ENCODE peak calls at places on chromosomes 5 and 9, in eight cellular contexts. One of them, this sample, is unnamed.

GRCh38 chr9:113817171-113817570 is 58.9 kb upstream of the ZNF618 start:
- DNase-seq in nephron progenitor cell: no peak
- DNase-seq in activated CD4-positive, alpha-beta T cell treated with anti-CD3 and anti-CD28 coated beads for 24 hours: no peak
- DNase-seq in GM04504: no peak
- DNase-seq in MM.1S: no peak
- DNase-seq in globus pallidus: no peak
- DNase-seq in HS-5: no peak
- DNase-seq in stimulated activated CD4-positive, alpha-beta T cell treated with anti-CD3 and anti-CD28 coated beads, Interleukin-1b, Interleukin-23, amount 100 ng/mL, for 1 hour: no peak
- DNase-seq in this sample: no peak

GRCh38 chr5:142141463-142141862 is 32.9 kb downstream of the NDFIP1 start:
- DNase-seq in nephron progenitor cell: no peak
- DNase-seq in activated CD4-positive, alpha-beta T cell treated with anti-CD3 and anti-CD28 coated beads for 24 hours: no peak
- DNase-seq in GM04504: no peak
- DNase-seq in MM.1S: no peak
- DNase-seq in globus pallidus: no peak
- DNase-seq in HS-5: no peak
- DNase-seq in stimulated activated CD4-positive, alpha-beta T cell treated with anti-CD3 and anti-CD28 coated beads, Interleukin-1b, Interleukin-23, amount 100 ng/mL, for 1 hour: no peak
- DNase-seq in this sample: no peak

GRCh38 chr5:159874308-159874707 is 42.0 kb upstream of the ADRA1B start:
- DNase-seq in nephron progenitor cell: no peak
- DNase-seq in activated CD4-positive, alpha-beta T cell treated with anti-CD3 and anti-CD28 coated beads for 24 hours: no peak
- DNase-seq in GM04504: no peak
- DNase-seq in MM.1S: no peak
- DNase-seq in globus pallidus: no peak
- DNase-seq in HS-5: no peak
- DNase-seq in stimulated activated CD4-positive, alpha-beta T cell treated with anti-CD3 and anti-CD28 coated beads, Interleukin-1b, Interleukin-23, amount 100 ng/mL, for 1 hour: no peak
- DNase-seq in this sample: no peak

GRCh38 chr5:54440456-54440893 is 15.0 kb upstream of the HSPB3 start:
- DNase-seq in nephron progenitor cell: no peak
- DNase-seq in activated CD4-positive, alpha-beta T cell treated with anti-CD3 and anti-CD28 coated beads for 24 hours: no peak
- DNase-seq in GM04504: no peak
- DNase-seq in MM.1S: peak
- DNase-seq in globus pallidus: peak
- DNase-seq in HS-5: no peak
- DNase-seq in stimulated activated CD4-positive, alpha-beta T cell treated with anti-CD3 and anti-CD28 coated beads, Interleukin-1b, Interleukin-23, amount 100 ng/mL, for 1 hour: no peak
- DNase-seq in this sample: no peak

GRCh38 chr9:15491950-15492349 is 18.8 kb downstream of the PSIP1 start:
- DNase-seq in nephron progenitor cell: no peak
- DNase-seq in activated CD4-positive, alpha-beta T cell treated with anti-CD3 and anti-CD28 coated beads for 24 hours: no peak
- DNase-seq in GM04504: no peak
- DNase-seq in MM.1S: no peak
- DNase-seq in globus pallidus: no peak
- DNase-seq in HS-5: no peak
- DNase-seq in stimulated activated CD4-positive, alpha-beta T cell treated with anti-CD3 and anti-CD28 coated beads, Interleukin-1b, Interleukin-23, amount 100 ng/mL, for 1 hour: no peak
- DNase-seq in this sample: no peak

GRCh38 chr9:437066-438015 is 222.7 kb downstream of the DOCK8 start:
- DNase-seq in nephron progenitor cell: no peak
- DNase-seq in activated CD4-positive, alpha-beta T cell treated with anti-CD3 and anti-CD28 coated beads for 24 hours: no peak
- DNase-seq in GM04504: peak
- DNase-seq in MM.1S: no peak
- DNase-seq in globus pallidus: no peak
- DNase-seq in HS-5: peak
- DNase-seq in stimulated activated CD4-positive, alpha-beta T cell treated with anti-CD3 and anti-CD28 coated beads, Interleukin-1b, Interleukin-23, amount 100 ng/mL, for 1 hour: no peak
- DNase-seq in this sample: no peak

GRCh38 chr5:151093476-151093889 is 12.6 kb upstream of the TNIP1 start:
- DNase-seq in nephron progenitor cell: no peak
- DNase-seq in activated CD4-positive, alpha-beta T cell treated with anti-CD3 and anti-CD28 coated beads for 24 hours: no peak
- DNase-seq in GM04504: peak
- DNase-seq in MM.1S: peak
- DNase-seq in globus pallidus: no peak
- DNase-seq in HS-5: peak
- DNase-seq in stimulated activated CD4-positive, alpha-beta T cell treated with anti-CD3 and anti-CD28 coated beads, Interleukin-1b, Interleukin-23, amount 100 ng/mL, for 1 hour: no peak
- DNase-seq in this sample: no peak

GRCh38 chr5:71757590-71758543 is 38.8 kb downstream of the CARTPT start:
- DNase-seq in nephron progenitor cell: peak
- DNase-seq in activated CD4-positive, alpha-beta T cell treated with anti-CD3 and anti-CD28 coated beads for 24 hours: no peak
- DNase-seq in GM04504: peak
- DNase-seq in MM.1S: peak
- DNase-seq in globus pallidus: peak
- DNase-seq in HS-5: peak
- DNase-seq in stimulated activated CD4-positive, alpha-beta T cell treated with anti-CD3 and anti-CD28 coated beads, Interleukin-1b, Interleukin-23, amount 100 ng/mL, for 1 hour: no peak
- DNase-seq in this sample: peak

GRCh38 chr9:95991326-95991725 is 115.8 kb downstream of the ERCC6L2 start:
- DNase-seq in nephron progenitor cell: no peak
- DNase-seq in activated CD4-positive, alpha-beta T cell treated with anti-CD3 and anti-CD28 coated beads for 24 hours: no peak
- DNase-seq in GM04504: no peak
- DNase-seq in MM.1S: no peak
- DNase-seq in globus pallidus: peak
- DNase-seq in HS-5: no peak
- DNase-seq in stimulated activated CD4-positive, alpha-beta T cell treated with anti-CD3 and anti-CD28 coated beads, Interleukin-1b, Interleukin-23, amount 100 ng/mL, for 1 hour: no peak
- DNase-seq in this sample: no peak

GRCh38 chr9:99825158-99826046 is 3.7 kb downstream of the NR4A3 start:
- DNase-seq in nephron progenitor cell: peak
- DNase-seq in activated CD4-positive, alpha-beta T cell treated with anti-CD3 and anti-CD28 coated beads for 24 hours: no peak
- DNase-seq in GM04504: no peak
- DNase-seq in MM.1S: no peak
- DNase-seq in globus pallidus: no peak
- DNase-seq in HS-5: no peak
- DNase-seq in stimulated activated CD4-positive, alpha-beta T cell treated with anti-CD3 and anti-CD28 coated beads, Interleukin-1b, Interleukin-23, amount 100 ng/mL, for 1 hour: no peak
- DNase-seq in this sample: peak

GRCh38 chr5:74919487-74919886 is 53.3 kb upstream of the FAM169A start:
- DNase-seq in nephron progenitor cell: peak
- DNase-seq in activated CD4-positive, alpha-beta T cell treated with anti-CD3 and anti-CD28 coated beads for 24 hours: no peak
- DNase-seq in GM04504: peak
- DNase-seq in MM.1S: peak
- DNase-seq in globus pallidus: peak
- DNase-seq in HS-5: peak
- DNase-seq in stimulated activated CD4-positive, alpha-beta T cell treated with anti-CD3 and anti-CD28 coated beads, Interleukin-1b, Interleukin-23, amount 100 ng/mL, for 1 hour: no peak
- DNase-seq in this sample: peak

GRCh38 chr5:13786016-13786415 is 158.5 kb downstream of the DNAH5 start:
- DNase-seq in nephron progenitor cell: no peak
- DNase-seq in activated CD4-positive, alpha-beta T cell treated with anti-CD3 and anti-CD28 coated beads for 24 hours: no peak
- DNase-seq in GM04504: no peak
- DNase-seq in MM.1S: no peak
- DNase-seq in globus pallidus: no peak
- DNase-seq in HS-5: no peak
- DNase-seq in stimulated activated CD4-positive, alpha-beta T cell treated with anti-CD3 and anti-CD28 coated beads, Interleukin-1b, Interleukin-23, amount 100 ng/mL, for 1 hour: no peak
- DNase-seq in this sample: no peak

GRCh38 chr9:111481885-111482636 is 2.1 kb downstream of the ECPAS start:
- DNase-seq in nephron progenitor cell: peak
- DNase-seq in activated CD4-positive, alpha-beta T cell treated with anti-CD3 and anti-CD28 coated beads for 24 hours: no peak
- DNase-seq in GM04504: no peak
- DNase-seq in MM.1S: no peak
- DNase-seq in globus pallidus: no peak
- DNase-seq in HS-5: peak
- DNase-seq in stimulated activated CD4-positive, alpha-beta T cell treated with anti-CD3 and anti-CD28 coated beads, Interleukin-1b, Interleukin-23, amount 100 ng/mL, for 1 hour: no peak
- DNase-seq in this sample: no peak

GRCh38 chr9:115957571-115957970 is 196.0 kb upstream of the PAPPA start:
- DNase-seq in nephron progenitor cell: no peak
- DNase-seq in activated CD4-positive, alpha-beta T cell treated with anti-CD3 and anti-CD28 coated beads for 24 hours: no peak
- DNase-seq in GM04504: no peak
- DNase-seq in MM.1S: no peak
- DNase-seq in globus pallidus: no peak
- DNase-seq in HS-5: no peak
- DNase-seq in stimulated activated CD4-positive, alpha-beta T cell treated with anti-CD3 and anti-CD28 coated beads, Interleukin-1b, Interleukin-23, amount 100 ng/mL, for 1 hour: no peak
- DNase-seq in this sample: no peak

GRCh38 chr9:137451976-137452760 is 7.0 kb downstream of the NSMF start:
- DNase-seq in nephron progenitor cell: peak
- DNase-seq in activated CD4-positive, alpha-beta T cell treated with anti-CD3 and anti-CD28 coated beads for 24 hours: no peak
- DNase-seq in GM04504: no peak
- DNase-seq in MM.1S: no peak
- DNase-seq in globus pallidus: no peak
- DNase-seq in HS-5: no peak
- DNase-seq in stimulated activated CD4-positive, alpha-beta T cell treated with anti-CD3 and anti-CD28 coated beads, Interleukin-1b, Interleukin-23, amount 100 ng/mL, for 1 hour: no peak
- DNase-seq in this sample: no peak

GRCh38 chr9:133980864-133981588 is 11.1 kb downstream of the VAV2 start:
- DNase-seq in nephron progenitor cell: no peak
- DNase-seq in activated CD4-positive, alpha-beta T cell treated with anti-CD3 and anti-CD28 coated beads for 24 hours: no peak
- DNase-seq in GM04504: no peak
- DNase-seq in MM.1S: no peak
- DNase-seq in globus pallidus: no peak
- DNase-seq in HS-5: no peak
- DNase-seq in stimulated activated CD4-positive, alpha-beta T cell treated with anti-CD3 and anti-CD28 coated beads, Interleukin-1b, Interleukin-23, amount 100 ng/mL, for 1 hour: no peak
- DNase-seq in this sample: peak

GRCh38 chr9:127968717-127969383 is 11.9 kb downstream of the EEIG1 start:
- DNase-seq in nephron progenitor cell: no peak
- DNase-seq in activated CD4-positive, alpha-beta T cell treated with anti-CD3 and anti-CD28 coated beads for 24 hours: no peak
- DNase-seq in GM04504: peak
- DNase-seq in MM.1S: no peak
- DNase-seq in globus pallidus: peak
- DNase-seq in HS-5: peak
- DNase-seq in stimulated activated CD4-positive, alpha-beta T cell treated with anti-CD3 and anti-CD28 coated beads, Interleukin-1b, Interleukin-23, amount 100 ng/mL, for 1 hour: no peak
- DNase-seq in this sample: no peak

GRCh38 chr5:39906146-39906545 is 481.4 kb upstream of the DAB2 start:
- DNase-seq in nephron progenitor cell: no peak
- DNase-seq in activated CD4-positive, alpha-beta T cell treated with anti-CD3 and anti-CD28 coated beads for 24 hours: no peak
- DNase-seq in GM04504: no peak
- DNase-seq in MM.1S: peak
- DNase-seq in globus pallidus: no peak
- DNase-seq in HS-5: peak
- DNase-seq in stimulated activated CD4-positive, alpha-beta T cell treated with anti-CD3 and anti-CD28 coated beads, Interleukin-1b, Interleukin-23, amount 100 ng/mL, for 1 hour: no peak
- DNase-seq in this sample: no peak

GRCh38 chr9:89675403-89675771 is 70.6 kb downstream of the GADD45G start:
- DNase-seq in nephron progenitor cell: peak
- DNase-seq in activated CD4-positive, alpha-beta T cell treated with anti-CD3 and anti-CD28 coated beads for 24 hours: no peak
- DNase-seq in GM04504: no peak
- DNase-seq in MM.1S: no peak
- DNase-seq in globus pallidus: peak
- DNase-seq in HS-5: no peak
- DNase-seq in stimulated activated CD4-positive, alpha-beta T cell treated with anti-CD3 and anti-CD28 coated beads, Interleukin-1b, Interleukin-23, amount 100 ng/mL, for 1 hour: no peak
- DNase-seq in this sample: no peak

GRCh38 chr5:143717400-143717799 is 94.6 kb upstream of the HMHB1 start:
- DNase-seq in nephron progenitor cell: no peak
- DNase-seq in activated CD4-positive, alpha-beta T cell treated with anti-CD3 and anti-CD28 coated beads for 24 hours: no peak
- DNase-seq in GM04504: peak
- DNase-seq in MM.1S: no peak
- DNase-seq in globus pallidus: no peak
- DNase-seq in HS-5: peak
- DNase-seq in stimulated activated CD4-positive, alpha-beta T cell treated with anti-CD3 and anti-CD28 coated beads, Interleukin-1b, Interleukin-23, amount 100 ng/mL, for 1 hour: no peak
- DNase-seq in this sample: no peak

GRCh38 chr5:102603670-102604069 is 104.9 kb upstream of the SLCO6A1 start:
- DNase-seq in nephron progenitor cell: no peak
- DNase-seq in activated CD4-positive, alpha-beta T cell treated with anti-CD3 and anti-CD28 coated beads for 24 hours: no peak
- DNase-seq in GM04504: no peak
- DNase-seq in MM.1S: no peak
- DNase-seq in globus pallidus: no peak
- DNase-seq in HS-5: no peak
- DNase-seq in stimulated activated CD4-positive, alpha-beta T cell treated with anti-CD3 and anti-CD28 coated beads, Interleukin-1b, Interleukin-23, amount 100 ng/mL, for 1 hour: no peak
- DNase-seq in this sample: no peak

GRCh38 chr9:37336150-37336549 is 86.3 kb upstream of the GRHPR start:
- DNase-seq in nephron progenitor cell: no peak
- DNase-seq in activated CD4-positive, alpha-beta T cell treated with anti-CD3 and anti-CD28 coated beads for 24 hours: no peak
- DNase-seq in GM04504: no peak
- DNase-seq in MM.1S: no peak
- DNase-seq in globus pallidus: no peak
- DNase-seq in HS-5: no peak
- DNase-seq in stimulated activated CD4-positive, alpha-beta T cell treated with anti-CD3 and anti-CD28 coated beads, Interleukin-1b, Interleukin-23, amount 100 ng/mL, for 1 hour: no peak
- DNase-seq in this sample: no peak

GRCh38 chr9:22278426-22278825 is 168.2 kb upstream of the DMRTA1 start:
- DNase-seq in nephron progenitor cell: no peak
- DNase-seq in activated CD4-positive, alpha-beta T cell treated with anti-CD3 and anti-CD28 coated beads for 24 hours: no peak
- DNase-seq in GM04504: no peak
- DNase-seq in MM.1S: no peak
- DNase-seq in globus pallidus: no peak
- DNase-seq in HS-5: no peak
- DNase-seq in stimulated activated CD4-positive, alpha-beta T cell treated with anti-CD3 and anti-CD28 coated beads, Interleukin-1b, Interleukin-23, amount 100 ng/mL, for 1 hour: no peak
- DNase-seq in this sample: no peak

GRCh38 chr5:89236900-89237299 is 353.9 kb upstream of the MEF2C start:
- DNase-seq in nephron progenitor cell: no peak
- DNase-seq in activated CD4-positive, alpha-beta T cell treated with anti-CD3 and anti-CD28 coated beads for 24 hours: no peak
- DNase-seq in GM04504: no peak
- DNase-seq in MM.1S: no peak
- DNase-seq in globus pallidus: no peak
- DNase-seq in HS-5: no peak
- DNase-seq in stimulated activated CD4-positive, alpha-beta T cell treated with anti-CD3 and anti-CD28 coated beads, Interleukin-1b, Interleukin-23, amount 100 ng/mL, for 1 hour: no peak
- DNase-seq in this sample: no peak

GRCh38 chr9:89880721-89881120 is 275.9 kb downstream of the GADD45G start:
- DNase-seq in nephron progenitor cell: no peak
- DNase-seq in activated CD4-positive, alpha-beta T cell treated with anti-CD3 and anti-CD28 coated beads for 24 hours: no peak
- DNase-seq in GM04504: no peak
- DNase-seq in MM.1S: no peak
- DNase-seq in globus pallidus: no peak
- DNase-seq in HS-5: no peak
- DNase-seq in stimulated activated CD4-positive, alpha-beta T cell treated with anti-CD3 and anti-CD28 coated beads, Interleukin-1b, Interleukin-23, amount 100 ng/mL, for 1 hour: no peak
- DNase-seq in this sample: no peak

GRCh38 chr5:71751422-71751821 is 32.3 kb downstream of the CARTPT start:
- DNase-seq in nephron progenitor cell: no peak
- DNase-seq in activated CD4-positive, alpha-beta T cell treated with anti-CD3 and anti-CD28 coated beads for 24 hours: no peak
- DNase-seq in GM04504: no peak
- DNase-seq in MM.1S: no peak
- DNase-seq in globus pallidus: no peak
- DNase-seq in HS-5: no peak
- DNase-seq in stimulated activated CD4-positive, alpha-beta T cell treated with anti-CD3 and anti-CD28 coated beads, Interleukin-1b, Interleukin-23, amount 100 ng/mL, for 1 hour: no peak
- DNase-seq in this sample: no peak

GRCh38 chr9:121395558-121395957 is 25.5 kb upstream of the STOM start:
- DNase-seq in nephron progenitor cell: no peak
- DNase-seq in activated CD4-positive, alpha-beta T cell treated with anti-CD3 and anti-CD28 coated beads for 24 hours: no peak
- DNase-seq in GM04504: no peak
- DNase-seq in MM.1S: no peak
- DNase-seq in globus pallidus: no peak
- DNase-seq in HS-5: no peak
- DNase-seq in stimulated activated CD4-positive, alpha-beta T cell treated with anti-CD3 and anti-CD28 coated beads, Interleukin-1b, Interleukin-23, amount 100 ng/mL, for 1 hour: no peak
- DNase-seq in this sample: no peak

GRCh38 chr5:7410936-7411511 is 15.1 kb downstream of the ADCY2 start:
- DNase-seq in nephron progenitor cell: no peak
- DNase-seq in activated CD4-positive, alpha-beta T cell treated with anti-CD3 and anti-CD28 coated beads for 24 hours: no peak
- DNase-seq in GM04504: no peak
- DNase-seq in MM.1S: no peak
- DNase-seq in globus pallidus: no peak
- DNase-seq in HS-5: no peak
- DNase-seq in stimulated activated CD4-positive, alpha-beta T cell treated with anti-CD3 and anti-CD28 coated beads, Interleukin-1b, Interleukin-23, amount 100 ng/mL, for 1 hour: no peak
- DNase-seq in this sample: peak

GRCh38 chr5:125612356-125613149 is 810.7 kb upstream of the GRAMD2B start:
- DNase-seq in nephron progenitor cell: peak
- DNase-seq in activated CD4-positive, alpha-beta T cell treated with anti-CD3 and anti-CD28 coated beads for 24 hours: no peak
- DNase-seq in GM04504: no peak
- DNase-seq in MM.1S: no peak
- DNase-seq in globus pallidus: peak
- DNase-seq in HS-5: no peak
- DNase-seq in stimulated activated CD4-positive, alpha-beta T cell treated with anti-CD3 and anti-CD28 coated beads, Interleukin-1b, Interleukin-23, amount 100 ng/mL, for 1 hour: no peak
- DNase-seq in this sample: no peak

GRCh38 chr5:149792963-149793362 is 62.9 kb downstream of the PPARGC1B start:
- DNase-seq in nephron progenitor cell: no peak
- DNase-seq in activated CD4-positive, alpha-beta T cell treated with anti-CD3 and anti-CD28 coated beads for 24 hours: no peak
- DNase-seq in GM04504: no peak
- DNase-seq in MM.1S: no peak
- DNase-seq in globus pallidus: no peak
- DNase-seq in HS-5: no peak
- DNase-seq in stimulated activated CD4-positive, alpha-beta T cell treated with anti-CD3 and anti-CD28 coated beads, Interleukin-1b, Interleukin-23, amount 100 ng/mL, for 1 hour: no peak
- DNase-seq in this sample: no peak

GRCh38 chr5:32098291-32098690 is 75.8 kb downstream of the GOLPH3 start:
- DNase-seq in nephron progenitor cell: no peak
- DNase-seq in activated CD4-positive, alpha-beta T cell treated with anti-CD3 and anti-CD28 coated beads for 24 hours: no peak
- DNase-seq in GM04504: no peak
- DNase-seq in MM.1S: no peak
- DNase-seq in globus pallidus: no peak
- DNase-seq in HS-5: no peak
- DNase-seq in stimulated activated CD4-positive, alpha-beta T cell treated with anti-CD3 and anti-CD28 coated beads, Interleukin-1b, Interleukin-23, amount 100 ng/mL, for 1 hour: no peak
- DNase-seq in this sample: peak

GRCh38 chr9:5593904-5594303 is 35.0 kb upstream of the RIC1 start:
- DNase-seq in nephron progenitor cell: no peak
- DNase-seq in activated CD4-positive, alpha-beta T cell treated with anti-CD3 and anti-CD28 coated beads for 24 hours: no peak
- DNase-seq in GM04504: no peak
- DNase-seq in MM.1S: peak
- DNase-seq in globus pallidus: no peak
- DNase-seq in HS-5: no peak
- DNase-seq in stimulated activated CD4-positive, alpha-beta T cell treated with anti-CD3 and anti-CD28 coated beads, Interleukin-1b, Interleukin-23, amount 100 ng/mL, for 1 hour: no peak
- DNase-seq in this sample: no peak

GRCh38 chr5:13994606-13995336 is 50.3 kb upstream of the DNAH5 start:
- DNase-seq in nephron progenitor cell: no peak
- DNase-seq in activated CD4-positive, alpha-beta T cell treated with anti-CD3 and anti-CD28 coated beads for 24 hours: no peak
- DNase-seq in GM04504: peak
- DNase-seq in MM.1S: no peak
- DNase-seq in globus pallidus: no peak
- DNase-seq in HS-5: no peak
- DNase-seq in stimulated activated CD4-positive, alpha-beta T cell treated with anti-CD3 and anti-CD28 coated beads, Interleukin-1b, Interleukin-23, amount 100 ng/mL, for 1 hour: no peak
- DNase-seq in this sample: no peak

GRCh38 chr5:180340856-180341255 is 12.3 kb downstream of the GFPT2 start:
- DNase-seq in nephron progenitor cell: no peak
- DNase-seq in activated CD4-positive, alpha-beta T cell treated with anti-CD3 and anti-CD28 coated beads for 24 hours: no peak
- DNase-seq in GM04504: no peak
- DNase-seq in MM.1S: no peak
- DNase-seq in globus pallidus: no peak
- DNase-seq in HS-5: no peak
- DNase-seq in stimulated activated CD4-positive, alpha-beta T cell treated with anti-CD3 and anti-CD28 coated beads, Interleukin-1b, Interleukin-23, amount 100 ng/mL, for 1 hour: no peak
- DNase-seq in this sample: no peak

This sample was measured in H7.